ENCODE peak calls at places on chromosomes 16 and 17, in seven cellular contexts. R is H9, B is IMR-90, K is trophoblast cell, M is mesenchymal stem cell, X is neuronal stem cell, H is H1. O is an unnamed sample.

GRCh38 chr17:59093702-59094231 is 12.9 kb downstream of the TRIM37 start:
- DNase-seq in R (no peak), B (peak; percentile 97), K (peak; percentile 91), M (peak; percentile 97), X (no peak), H (no peak), O (no peak)

GRCh38 chr16:67883872-67884261 is 818 bp upstream of the NRN1L start:
- DNase-seq in R (peak; percentile 86), B (peak; percentile 26), K (peak; percentile 62), M (no peak), X (peak; percentile 45), H (no peak), O (peak; percentile 73)

GRCh38 chr16:17261197-17261858 is 209.4 kb downstream of the XYLT1 start:
- DNase-seq in R (no peak), B (no peak), K (no peak), M (no peak), X (no peak), H (no peak), O (peak; percentile 16)

GRCh38 chr16:24013733-24014645 is 178.2 kb downstream of the PRKCB start:
- DNase-seq in R (no peak), B (no peak), K (peak; percentile 18), M (no peak), X (no peak), H (no peak), O (no peak)

GRCh38 chr16:86761117-86761971 is 183.0 kb downstream of the FOXL1 start:
- DNase-seq in R (peak; percentile 82), B (peak; percentile 68), K (peak; percentile 34), M (peak; percentile 66), X (peak; percentile 48), H (no peak), O (peak; percentile 83)

GRCh38 chr16:56145369-56145768 is 45.9 kb upstream of the GNAO1 start:
- DNase-seq in R (peak; percentile 28), B (no peak), K (no peak), M (no peak), X (no peak), H (no peak), O (peak; percentile 60)

GRCh38 chr16:89505204-89506112 is 2.7 kb upstream of the SPG7 start:
- DNase-seq in R (no peak), B (peak; percentile 93), K (peak; percentile 51), M (peak; percentile 98), X (no peak), H (no peak), O (no peak)

GRCh38 chr16:83268164-83268563 is 539.6 kb upstream of the HSBP1 start:
- DNase-seq in R (no peak), B (no peak), K (no peak), M (no peak), X (no peak), H (no peak), O (no peak)

GRCh38 chr17:39090400-39090799 is 61.0 kb downstream of the PLXDC1 start:
- DNase-seq in R (no peak), B (no peak), K (no peak), M (no peak), X (no peak), H (no peak), O (no peak)

GRCh38 chr17:42883802-42884553 is 16.6 kb upstream of the G6PC1 start:
- DNase-seq in R (no peak), B (no peak), K (peak; percentile 45), M (no peak), X (no peak), H (no peak), O (no peak)

GRCh38 chr16:78196527-78196926 is 97.1 kb downstream of the WWOX start:
- DNase-seq in R (no peak), B (no peak), K (no peak), M (no peak), X (no peak), H (no peak), O (no peak)

GRCh38 chr16:88049561-88050545 is 98.6 kb downstream of the BANP start:
- DNase-seq in R (no peak), B (no peak), K (no peak), M (no peak), X (no peak), H (no peak), O (no peak)

GRCh38 chr16:27449434-27450188 is 47.6 kb downstream of the IL21R start:
- DNase-seq in R (no peak), B (no peak), K (no peak), M (no peak), X (no peak), H (no peak), O (no peak)

GRCh38 chr16:80803341-80804060 is 897 bp downstream of the CDYL2 start:
- DNase-seq in R (peak; percentile 61), B (no peak), K (peak; percentile 43), M (peak; percentile 6), X (peak; percentile 20), H (no peak), O (peak; percentile 44)

GRCh38 chr17:46159686-46160085 is 33.5 kb downstream of the KANSL1 start:
- DNase-seq in R (no peak), B (peak; percentile 87), K (peak; percentile 37), M (peak; percentile 64), X (no peak), H (no peak), O (no peak)

GRCh38 chr17:50923611-50924010 is 57.5 kb upstream of the TOB1 start:
- DNase-seq in R (no peak), B (no peak), K (no peak), M (no peak), X (no peak), H (no peak), O (no peak)

GRCh38 chr16:9658157-9658556 is 524.1 kb downstream of the GRIN2A start:
- DNase-seq in R (no peak), B (no peak), K (no peak), M (no peak), X (no peak), H (no peak), O (peak; percentile 38)
- H3K4ac ChIP-seq in R (no peak overlapping the region), B (no peak overlapping the region), K (no peak overlapping the region), M (no peak overlapping the region), X (no peak overlapping the region), H (no peak overlapping the region), O (no peak overlapping the region)

GRCh38 chr17:6231465-6231864 is 161.3 kb downstream of the WSCD1 start:
- DNase-seq in R (no peak), B (no peak), K (no peak), M (no peak), X (no peak), H (no peak), O (no peak)
- H3K18ac ChIP-seq in R (no peak overlapping the region), B (no peak overlapping the region), K (no peak overlapping the region), M (no peak overlapping the region), X (no peak overlapping the region), H (peak overlapping the region; percentile 73), O (no peak overlapping the region)

DNA sequence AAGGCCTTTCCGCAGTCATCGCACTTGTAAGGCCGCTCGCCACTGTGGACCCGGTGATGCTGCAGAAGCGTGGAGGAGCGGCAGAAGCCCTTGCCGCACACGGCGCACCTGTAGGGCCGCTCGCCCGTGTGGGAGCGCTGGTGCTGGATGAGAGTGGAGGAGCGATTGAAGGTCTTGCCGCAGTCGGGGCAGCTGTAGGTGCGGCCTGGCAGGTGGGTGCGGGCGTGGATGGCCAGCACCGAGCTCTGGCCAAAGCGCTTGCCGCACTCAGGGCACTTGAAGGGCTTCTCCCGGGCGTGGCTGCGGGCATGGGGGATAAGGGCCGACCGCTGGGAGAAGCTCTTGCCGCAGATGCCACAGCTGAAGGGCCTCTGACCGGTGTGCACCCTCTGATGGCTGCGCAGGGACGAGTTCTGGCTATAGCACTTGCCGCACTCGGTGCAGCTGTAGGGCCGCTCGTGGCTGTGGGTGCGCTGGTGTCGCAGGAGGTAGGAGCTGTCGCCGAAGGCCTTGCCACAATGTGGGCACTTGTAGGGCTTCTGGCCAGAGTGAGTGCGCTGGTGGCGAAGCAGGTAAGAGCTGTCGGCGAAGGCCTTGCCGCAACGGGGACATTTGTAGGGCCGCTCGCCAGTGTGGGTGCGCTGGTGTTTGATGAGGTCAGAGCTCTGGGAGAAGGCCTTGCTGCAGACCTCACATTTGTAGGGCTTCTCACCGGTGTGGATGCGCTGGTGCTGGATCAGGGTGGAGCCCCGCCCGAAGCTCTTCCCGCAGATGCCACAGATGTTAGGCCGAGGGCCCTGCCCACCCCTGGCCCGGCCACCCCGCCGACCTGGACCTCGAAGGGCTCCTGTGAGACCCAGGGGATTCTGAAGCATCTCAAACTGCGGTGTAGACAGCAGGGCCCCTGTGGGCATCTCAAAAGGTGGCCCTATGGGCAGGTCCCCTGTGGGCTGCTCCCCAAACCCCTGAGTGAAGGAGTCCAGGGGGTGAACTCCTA is 1.5 kb downstream of the ZNF768 start:
- DNase-seq in R (no peak), B (no peak), K (no peak), M (no peak), X (no peak), H (no peak), O (no peak)
- H3K4me2 ChIP-seq in R (no peak overlapping the region), B (no peak overlapping the region), K (no peak overlapping the region), M (no peak overlapping the region), X (peak overlapping the region; percentile 39), H (no peak overlapping the region), O (no peak overlapping the region)

GRCh38 chr17:79847698-79848369 is 8.6 kb upstream of the CBX4 start:
- DNase-seq in R (no peak), B (no peak), K (no peak), M (no peak), X (no peak), H (no peak), O (no peak)

GRCh38 chr17:79850571-79851460 is 11.6 kb upstream of the CBX4 start:
- DNase-seq in R (no peak), B (peak; percentile 86), K (no peak), M (peak; percentile 92), X (no peak), H (no peak), O (peak; percentile 70)

GRCh38 chr17:79848370-79848766 is 9.1 kb upstream of the CBX4 start:
- DNase-seq in R (no peak), B (no peak), K (no peak), M (no peak), X (no peak), H (no peak), O (no peak)

GRCh38 chr17:79851461-79851817 is 12.2 kb upstream of the CBX4 start:
- DNase-seq in R (no peak), B (no peak), K (no peak), M (no peak), X (no peak), H (no peak), O (no peak)

GRCh38 chr17:79849953-79850352 is 10.7 kb upstream of the CBX4 start:
- DNase-seq in R (no peak), B (no peak), K (no peak), M (peak; percentile 64), X (no peak), H (no peak), O (no peak)
- H3K4ac ChIP-seq in R (no peak overlapping the region), B (peak overlapping the region; percentile 32), K (no peak overlapping the region), M (no peak overlapping the region), X (no peak overlapping the region), H (no peak overlapping the region), O (no peak overlapping the region)

O was measured in mesendoderm.